ENCODE peak calls at places on chromosome 10, in four cellular contexts. W is HCT116, P is spleen, V is prostate gland. S is an unnamed sample.

GRCh38 chr10:22693371-22693784 is 21.0 kb downstream of the PIP4K2A start:
- DNase-seq in W (no peak), P (no peak), V (no peak), S (no peak)

GRCh38 chr10:11789294-11789693 is 33.9 kb upstream of the PROSER2 start:
- DNase-seq in W (no peak), P (no peak), V (no peak), S (no peak)

GRCh38 chr10:26809973-26810372 is 50.8 kb downstream of the ABI1 start:
- DNase-seq in P (no peak), V (no peak), W (no peak), S (no peak)

GRCh38 chr10:121457729-121458128 is 140.5 kb downstream of the FGFR2 start:
- DNase-seq in P (no peak), W (no peak), V (no peak), S (no peak)

GRCh38 chr10:103691267-103691666 is 164.1 kb downstream of the SH3PXD2A start:
- DNase-seq in V (no peak), P (no peak), W (no peak), S (no peak)

GRCh38 chr10:35640474-35640873 is 1.6 kb downstream of the FZD8 start:
- DNase-seq in W (no peak), P (peak), V (peak), S (peak)

GRCh38 chr10:116722736-116723427 is 19.5 kb downstream of the HSPA12A start:
- DNase-seq in W (no peak), V (no peak), P (peak), S (no peak)

GRCh38 chr10:22599048-22599561 is 115.3 kb downstream of the PIP4K2A start:
- DNase-seq in V (no peak), P (no peak), W (no peak), S (peak)

GRCh38 chr10:30215131-30215530 is 133.9 kb downstream of the MTPAP start:
- DNase-seq in V (no peak), W (no peak), P (no peak), S (no peak)

GRCh38 chr10:14665304-14665703 is 109.4 kb downstream of the FAM107B start:
- DNase-seq in W (no peak), V (peak), P (no peak), S (no peak)

GRCh38 chr10:113003032-113003431 is 53.0 kb downstream of the TCF7L2 start:
- DNase-seq in W (no peak), P (no peak), V (no peak), S (no peak)

GRCh38 chr10:103772096-103772845 is 83.1 kb downstream of the SH3PXD2A start:
- DNase-seq in P (peak), W (peak), V (peak), S (no peak)

GRCh38 chr10:201328-201771 is 66.1 kb downstream of the ZMYND11 start:
- DNase-seq in V (no peak), P (no peak), W (no peak), S (no peak)

GRCh38 chr10:119330342-119330741 is 123.0 kb downstream of the GRK5 start:
- DNase-seq in W (no peak), V (no peak), P (no peak), S (no peak)

GRCh38 chr10:47030191-47030698 is 119.0 kb downstream of the PTPN20 start:
- DNase-seq in P (peak), W (no peak), V (no peak), S (no peak)

GRCh38 chr10:93973748-93974445 is 19.8 kb upstream of the PLCE1 start:
- DNase-seq in V (no peak), P (no peak), W (no peak), S (no peak)

GRCh38 chr10:3774018-3774813 is 10.8 kb downstream of the KLF6 start:
- DNase-seq in W (no peak), P (no peak), V (no peak), S (no peak)

GRCh38 chr10:3774814-3775670 is 10.0 kb downstream of the KLF6 start:
- DNase-seq in P (no peak), V (no peak), W (peak), S (no peak)

GRCh38 chr10:3776796-3777571 is 8.0 kb downstream of the KLF6 start:
- DNase-seq in P (no peak), W (peak), V (peak), S (no peak)

GRCh38 chr10:3777876-3778707 is 6.9 kb downstream of the KLF6 start:
- DNase-seq in V (no peak), W (no peak), P (no peak), S (no peak)

DNA sequence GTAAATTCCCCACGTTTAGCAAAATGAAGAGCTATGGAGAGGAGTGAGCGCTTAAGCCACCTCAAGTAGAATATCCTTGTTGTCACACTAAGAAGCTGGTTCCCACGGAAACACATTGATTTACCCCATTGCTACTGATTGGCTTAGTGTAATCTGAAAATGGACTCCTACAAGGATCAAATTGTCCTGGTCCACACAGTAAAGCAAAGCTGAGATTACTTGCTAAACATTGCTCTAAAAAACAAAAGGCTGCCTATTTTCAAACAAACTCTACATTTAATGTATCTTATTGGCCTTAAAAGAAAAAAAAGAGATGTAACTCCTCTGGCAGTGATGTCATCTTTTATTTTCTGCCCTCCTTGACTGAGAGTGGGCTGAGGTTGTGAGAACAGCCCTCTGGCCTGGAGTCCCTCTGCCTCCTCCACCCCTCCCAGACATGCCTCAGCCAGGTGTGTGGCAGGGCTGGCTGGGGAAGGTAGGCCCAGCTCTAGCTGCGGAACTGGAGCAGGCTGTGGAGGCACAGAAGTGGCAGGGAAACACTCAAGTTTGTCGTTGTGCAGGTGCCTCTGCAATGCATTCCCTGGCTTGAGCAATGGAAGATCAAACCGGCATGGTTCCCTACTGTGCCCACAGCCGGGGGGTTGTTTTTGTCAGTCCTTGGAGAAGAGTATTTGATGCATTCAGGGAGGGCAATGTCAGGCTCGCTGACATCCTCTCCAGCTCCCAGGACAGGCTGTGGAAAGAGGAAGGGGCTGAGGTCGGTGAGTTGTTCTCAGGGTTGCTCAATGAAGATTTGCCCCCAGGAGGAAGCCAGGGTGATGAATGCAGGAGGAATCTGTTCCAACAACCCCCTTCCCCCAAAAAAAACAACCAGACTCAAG is 9.1 kb downstream of the KLF6 start:
- DNase-seq in V (no peak), W (peak), P (peak), S (no peak)
- TF ChIP-seq POLR2A in V (no peak), W (no peak), P (no peak), S (no peak)

DNA sequence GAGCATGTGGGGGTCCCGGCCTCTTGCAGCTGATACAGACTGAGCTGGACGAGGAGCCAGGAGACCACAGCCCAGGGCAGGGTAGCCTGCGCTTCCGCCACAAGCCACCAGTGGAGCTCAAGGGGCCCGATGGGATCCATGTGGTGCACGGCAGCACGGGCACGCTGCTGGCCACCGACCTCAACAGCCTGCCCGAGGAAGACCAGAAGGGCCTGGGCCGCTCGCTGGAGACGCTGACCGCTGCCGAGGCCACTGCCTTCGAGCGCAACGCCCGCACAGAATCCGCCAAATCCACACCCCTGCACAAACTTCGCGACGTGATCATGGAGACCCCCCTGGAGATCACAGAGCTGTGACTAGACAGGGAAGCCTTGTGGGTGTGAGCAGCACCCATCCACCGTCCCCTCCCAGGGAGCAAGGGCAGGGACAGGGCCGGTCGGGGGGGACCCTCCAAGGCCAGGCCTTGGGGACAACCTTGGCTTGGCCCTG is 36.1 kb downstream of the PSAP start:
- DNase-seq in W (no peak), V (no peak), P (peak), S (no peak)
- TF ChIP-seq POLR2A in W (no peak), V (no peak), P (no peak), S (no peak)

GRCh38 chr10:100009283-100009792 is 409 bp downstream of the DNMBP start:
- DNase-seq in V (peak), W (no peak), P (peak), S (no peak)

GRCh38 chr10:100008142-100008522 is 1.6 kb downstream of the DNMBP start:
- DNase-seq in P (no peak), W (no peak), V (no peak), S (no peak)

GRCh38 chr10:100007239-100008141 is 2.3 kb downstream of the DNMBP start:
- DNase-seq in W (no peak), V (no peak), P (no peak), S (no peak)

GRCh38 chr10:100008708-100009282 is 952 bp downstream of the DNMBP start:
- DNase-seq in P (no peak), W (no peak), V (no peak), S (no peak)

GRCh38 chr10:100009793-100010676 is at the start of gene DNMBP:
- DNase-seq in W (peak), V (peak), P (peak), S (peak)
- TF ChIP-seq POLR2A in W (no peak), V (no peak), P (no peak), S (peak)

GRCh38 chr10:110414563-110415309 is 83.0 kb upstream of the DUSP5 start:
- DNase-seq in V (no peak), W (peak), P (peak), S (peak)
- TF ChIP-seq POLR2A in V (no peak), W (peak), P (no peak), S (no peak)

DNA sequence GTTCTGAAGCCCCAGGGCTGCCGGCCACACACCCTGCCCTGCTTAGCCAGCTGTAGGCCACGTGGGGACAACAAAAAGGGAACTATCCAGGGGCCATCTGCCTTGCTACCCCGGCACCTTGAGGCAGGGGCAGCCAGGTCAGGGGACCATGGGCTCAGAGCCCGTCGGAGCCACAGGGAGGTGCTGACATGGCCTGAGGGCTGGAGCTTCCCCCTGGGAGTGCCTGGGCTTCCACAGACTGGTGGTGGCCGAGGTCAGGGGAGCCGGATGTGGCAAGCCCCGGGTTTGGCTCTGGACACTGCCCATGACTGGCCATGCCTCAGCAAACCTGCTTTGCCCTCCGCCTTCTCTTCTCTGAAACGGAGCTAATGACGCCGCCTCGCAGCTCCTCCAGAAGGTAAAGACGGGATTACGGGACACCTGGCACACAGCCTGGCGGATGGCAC is 178.5 kb downstream of the EBF3 start:
- DNase-seq in V (peak), P (peak), W (no peak), S (no peak)
- TF ChIP-seq POLR2A in V (no peak), P (no peak), W (no peak), S (no peak)

GRCh38 chr10:13270877-13271551 is 28.9 kb downstream of the PHYH start:
- DNase-seq in V (no peak), P (no peak), W (peak), S (peak)

GRCh38 chr10:13268310-13268709 is 31.6 kb downstream of the PHYH start:
- DNase-seq in P (no peak), V (no peak), W (no peak), S (no peak)

GRCh38 chr10:13271552-13272163 is 28.2 kb downstream of the PHYH start:
- DNase-seq in P (peak), W (peak), V (no peak), S (peak)

GRCh38 chr10:13272164-13272571 is 27.7 kb downstream of the PHYH start:
- DNase-seq in P (no peak), V (peak), W (no peak), S (no peak)

GRCh38 chr10:13268841-13269240 is 31.0 kb downstream of the PHYH start:
- DNase-seq in P (no peak), V (no peak), W (no peak), S (no peak)
- TF ChIP-seq POLR2A in P (no peak), V (no peak), W (no peak), S (no peak)

S was measured in H54.